ENCODE peak calls at places on chromosome 20, in four cellular contexts. One of them, this sample, is unnamed.

GRCh38 chr20:44070139-44070900 is 116.7 kb downstream of the JPH2 start:
- DNase-seq in T follicular helper cell: peak
- DNase-seq in fibroblast of pulmonary artery: no peak
- DNase-seq in BJ: no peak
- DNase-seq in this sample: peak

GRCh38 chr20:59648720-59649119 is 44.4 kb downstream of the PHACTR3 start:
- DNase-seq in T follicular helper cell: no peak
- DNase-seq in fibroblast of pulmonary artery: no peak
- DNase-seq in BJ: no peak
- DNase-seq in this sample: no peak

GRCh38 chr20:62583424-62583920 is 58.8 kb upstream of the SLCO4A1 start:
- DNase-seq in BJ: no peak
- DNase-seq in fibroblast of pulmonary artery: no peak
- DNase-seq in T follicular helper cell: no peak
- DNase-seq in this sample: no peak

GRCh38 chr20:354298-354977 is 7.5 kb downstream of the NRSN2 start:
- DNase-seq in fibroblast of pulmonary artery: peak
- DNase-seq in T follicular helper cell: peak
- DNase-seq in BJ: no peak
- DNase-seq in this sample: peak

GRCh38 chr20:1320902-1321653 is 7.9 kb downstream of the SDCBP2 start:
- DNase-seq in fibroblast of pulmonary artery: no peak
- DNase-seq in BJ: no peak
- DNase-seq in T follicular helper cell: no peak
- DNase-seq in this sample: no peak

GRCh38 chr20:19812696-19813095 is 54.6 kb downstream of the RIN2 start:
- DNase-seq in BJ: no peak
- DNase-seq in fibroblast of pulmonary artery: no peak
- DNase-seq in T follicular helper cell: no peak
- DNase-seq in this sample: no peak

GRCh38 chr20:46468508-46468907 is 44.9 kb downstream of the ZNF334 start:
- DNase-seq in BJ: no peak
- DNase-seq in fibroblast of pulmonary artery: no peak
- DNase-seq in T follicular helper cell: no peak
- DNase-seq in this sample: no peak

GRCh38 chr20:24762371-24762770 is 186.7 kb upstream of the CST7 start:
- DNase-seq in fibroblast of pulmonary artery: no peak
- DNase-seq in BJ: no peak
- DNase-seq in T follicular helper cell: no peak
- DNase-seq in this sample: no peak

GRCh38 chr20:38134427-38135281 is 30.4 kb downstream of the TGM2 start:
- DNase-seq in T follicular helper cell: no peak
- DNase-seq in BJ: no peak
- DNase-seq in fibroblast of pulmonary artery: peak
- DNase-seq in this sample: no peak

GRCh38 chr20:52722926-52723325 is 249.2 kb upstream of the TSHZ2 start:
- DNase-seq in BJ: no peak
- DNase-seq in T follicular helper cell: no peak
- DNase-seq in fibroblast of pulmonary artery: no peak
- DNase-seq in this sample: no peak

GRCh38 chr20:63005240-63005861 is 1.4 kb downstream of the BHLHE23 start:
- DNase-seq in fibroblast of pulmonary artery: no peak
- DNase-seq in T follicular helper cell: no peak
- DNase-seq in BJ: no peak
- DNase-seq in this sample: no peak

GRCh38 chr20:62567246-62568044 is 74.9 kb upstream of the SLCO4A1 start:
- DNase-seq in fibroblast of pulmonary artery: no peak
- DNase-seq in BJ: no peak
- DNase-seq in T follicular helper cell: no peak
- DNase-seq in this sample: no peak

GRCh38 chr20:57399587-57400261 is 8.5 kb downstream of the RBM38 start:
- DNase-seq in fibroblast of pulmonary artery: no peak
- DNase-seq in T follicular helper cell: no peak
- DNase-seq in BJ: no peak
- DNase-seq in this sample: peak

GRCh38 chr20:7879883-7880282 is 60.4 kb downstream of the HAO1 start:
- DNase-seq in T follicular helper cell: no peak
- DNase-seq in fibroblast of pulmonary artery: peak
- DNase-seq in BJ: no peak
- DNase-seq in this sample: no peak

GRCh38 chr20:20360464-20360863 is 7.4 kb upstream of the INSM1 start:
- DNase-seq in fibroblast of pulmonary artery: peak
- DNase-seq in BJ: peak
- DNase-seq in T follicular helper cell: no peak
- DNase-seq in this sample: no peak

GRCh38 chr20:61885759-61886715 is 179.6 kb downstream of the TAF4 start:
- DNase-seq in BJ: no peak
- DNase-seq in fibroblast of pulmonary artery: no peak
- DNase-seq in T follicular helper cell: no peak
- DNase-seq in this sample: no peak

GRCh38 chr20:36344517-36345132 is 38.5 kb downstream of the DLGAP4 start:
- DNase-seq in BJ: no peak
- DNase-seq in T follicular helper cell: no peak
- DNase-seq in fibroblast of pulmonary artery: peak
- DNase-seq in this sample: peak

GRCh38 chr20:51354769-51355319 is 187.7 kb downstream of the NFATC2 start:
- DNase-seq in BJ: no peak
- DNase-seq in fibroblast of pulmonary artery: no peak
- DNase-seq in T follicular helper cell: no peak
- DNase-seq in this sample: no peak

GRCh38 chr20:9112541-9113515 is 43.9 kb downstream of the PLCB4 start:
- DNase-seq in BJ: no peak
- DNase-seq in fibroblast of pulmonary artery: peak
- DNase-seq in T follicular helper cell: no peak
- DNase-seq in this sample: no peak

GRCh38 chr20:19448632-19449031 is 236.2 kb downstream of the SLC24A3 start:
- DNase-seq in T follicular helper cell: no peak
- DNase-seq in BJ: no peak
- DNase-seq in fibroblast of pulmonary artery: no peak
- DNase-seq in this sample: no peak

GRCh38 chr20:17558154-17558940 is 11.5 kb upstream of the DSTN start:
- DNase-seq in fibroblast of pulmonary artery: peak
- DNase-seq in T follicular helper cell: no peak
- DNase-seq in BJ: peak
- DNase-seq in this sample: no peak

GRCh38 chr20:21862958-21863357 is 157.5 kb downstream of the PAX1 start:
- DNase-seq in fibroblast of pulmonary artery: no peak
- DNase-seq in BJ: no peak
- DNase-seq in T follicular helper cell: no peak
- DNase-seq in this sample: no peak

GRCh38 chr20:53077373-53078205 is 105.4 kb downstream of the TSHZ2 start:
- DNase-seq in fibroblast of pulmonary artery: peak
- DNase-seq in BJ: no peak
- DNase-seq in T follicular helper cell: no peak
- DNase-seq in this sample: no peak

GRCh38 chr20:58492795-58493538 is 22.2 kb downstream of the APCDD1L start:
- DNase-seq in fibroblast of pulmonary artery: no peak
- DNase-seq in BJ: no peak
- DNase-seq in T follicular helper cell: no peak
- DNase-seq in this sample: no peak

GRCh38 chr20:3080939-3081388 is 3.6 kb downstream of the AVP start:
- DNase-seq in fibroblast of pulmonary artery: peak
- DNase-seq in T follicular helper cell: no peak
- DNase-seq in BJ: no peak
- DNase-seq in this sample: no peak

GRCh38 chr20:10268636-10269035 is 50.0 kb downstream of the SNAP25 start:
- DNase-seq in fibroblast of pulmonary artery: no peak
- DNase-seq in T follicular helper cell: no peak
- DNase-seq in BJ: no peak
- DNase-seq in this sample: no peak

GRCh38 chr20:24972341-24972740 is 20.2 kb downstream of the APMAP start:
- DNase-seq in BJ: no peak
- DNase-seq in T follicular helper cell: no peak
- DNase-seq in fibroblast of pulmonary artery: no peak
- DNase-seq in this sample: no peak

GRCh38 chr20:43686820-43687219 is 19.9 kb downstream of the MYBL2 start:
- DNase-seq in T follicular helper cell: no peak
- DNase-seq in fibroblast of pulmonary artery: no peak
- DNase-seq in BJ: no peak
- DNase-seq in this sample: no peak

GRCh38 chr20:36394340-36394965 is 88.3 kb downstream of the DLGAP4 start:
- DNase-seq in BJ: no peak
- DNase-seq in fibroblast of pulmonary artery: no peak
- DNase-seq in T follicular helper cell: no peak
- DNase-seq in this sample: no peak

GRCh38 chr20:63639093-63639860 is 12.4 kb upstream of the GMEB2 start:
- DNase-seq in fibroblast of pulmonary artery: no peak
- DNase-seq in BJ: no peak
- DNase-seq in T follicular helper cell: peak
- DNase-seq in this sample: peak

This sample was measured in effector CD4-positive, alpha-beta T cell.